ENCODE peak calls at places on chromosomes 3 and 15, in eight cellular contexts. B is endodermal cell; Z is CD8-positive, alpha-beta memory T cell; D is ovary; I is uterus; S is cardiac muscle cell; T is right cardiac atrium; P is upper lobe of right lung. J is an unnamed sample.

GRCh38 chr15:41918506-41919126 is 24.8 kb upstream of the SPTBN5 start:
- DNase-seq in I (no peak), P (peak; percentile 37), T (no peak), D (no peak), B (no peak), S (no peak), Z (no peak), J (peak; percentile 54)

GRCh38 chr15:38843736-38844590 is 279.3 kb upstream of the RASGRP1 start:
- DNase-seq in T (no peak), S (no peak), I (no peak), B (no peak), D (no peak), Z (no peak), P (no peak), J (no peak)

GRCh38 chr3:14820156-14820555 is 1.4 kb downstream of the FGD5 start:
- DNase-seq in P (no peak), T (no peak), I (no peak), Z (no peak), B (no peak), D (no peak), S (no peak), J (no peak)

GRCh38 chr15:66024998-66025397 is 155.7 kb downstream of the RAB11A start:
- DNase-seq in D (no peak), I (no peak), S (no peak), P (no peak), Z (no peak), B (no peak), T (no peak), J (peak; percentile 20)

GRCh38 chr3:177567833-177568232 is 370.6 kb upstream of the TBL1XR1 start:
- DNase-seq in S (no peak), Z (no peak), D (no peak), T (no peak), P (no peak), B (no peak), I (no peak), J (no peak)

GRCh38 chr3:108501538-108501937 is 8.9 kb downstream of the MYH15 start:
- DNase-seq in S (no peak), D (no peak), T (no peak), I (no peak), P (no peak), B (no peak), Z (no peak), J (no peak)

GRCh38 chr15:81163961-81164800 is 30.1 kb downstream of the CFAP161 start:
- DNase-seq in P (no peak), S (no peak), T (no peak), Z (no peak), I (no peak), D (no peak), B (no peak), J (no peak)

GRCh38 chr3:42336103-42336502 is 70.1 kb upstream of the CCK start:
- DNase-seq in I (no peak), T (no peak), P (no peak), B (no peak), D (no peak), S (no peak), Z (no peak), J (no peak)

GRCh38 chr3:14166877-14167605 is 11.4 kb downstream of the XPC start:
- DNase-seq in B (no peak), Z (no peak), D (no peak), T (no peak), P (no peak), I (no peak), S (no peak), J (no peak)

GRCh38 chr15:79863886-79864285 is 32.9 kb downstream of the MTHFS start:
- DNase-seq in Z (no peak), D (no peak), S (no peak), I (no peak), P (no peak), T (no peak), B (no peak), J (no peak)

GRCh38 chr3:144018776-144019175 is 47.2 kb downstream of the DIPK2A start:
- DNase-seq in T (no peak), Z (no peak), D (no peak), B (no peak), S (no peak), I (no peak), P (no peak), J (no peak)

GRCh38 chr15:83061680-83062079 is 5.4 kb downstream of the BTBD1 start:
- DNase-seq in P (no peak), D (no peak), I (no peak), T (no peak), B (no peak), S (no peak), Z (no peak), J (no peak)

GRCh38 chr15:69908518-69909420 is 188.9 kb downstream of the TLE3 start:
- DNase-seq in Z (no peak), S (no peak), T (no peak), I (no peak), P (no peak), D (no peak), B (no peak), J (no peak)

GRCh38 chr15:31331389-31331788 is 4.8 kb downstream of the KLF13 start:
- DNase-seq in B (no peak), Z (no peak), P (peak; percentile 64), D (no peak), S (no peak), I (no peak), T (no peak), J (peak; percentile 74)
- H3K4me1 ChIP-seq in B (no peaks in the 10 kb centered on the region), Z (peaks cover 73% of the 10 kb centered on the region), P (peaks cover 65% of the 10 kb centered on the region), D (peaks cover 26% of the 10 kb centered on the region), S (peaks cover 20% of the 10 kb centered on the region), I (no peaks in the 10 kb centered on the region), T (peaks cover 37% of the 10 kb centered on the region), J (peaks cover 68% of the 10 kb centered on the region)

DNA sequence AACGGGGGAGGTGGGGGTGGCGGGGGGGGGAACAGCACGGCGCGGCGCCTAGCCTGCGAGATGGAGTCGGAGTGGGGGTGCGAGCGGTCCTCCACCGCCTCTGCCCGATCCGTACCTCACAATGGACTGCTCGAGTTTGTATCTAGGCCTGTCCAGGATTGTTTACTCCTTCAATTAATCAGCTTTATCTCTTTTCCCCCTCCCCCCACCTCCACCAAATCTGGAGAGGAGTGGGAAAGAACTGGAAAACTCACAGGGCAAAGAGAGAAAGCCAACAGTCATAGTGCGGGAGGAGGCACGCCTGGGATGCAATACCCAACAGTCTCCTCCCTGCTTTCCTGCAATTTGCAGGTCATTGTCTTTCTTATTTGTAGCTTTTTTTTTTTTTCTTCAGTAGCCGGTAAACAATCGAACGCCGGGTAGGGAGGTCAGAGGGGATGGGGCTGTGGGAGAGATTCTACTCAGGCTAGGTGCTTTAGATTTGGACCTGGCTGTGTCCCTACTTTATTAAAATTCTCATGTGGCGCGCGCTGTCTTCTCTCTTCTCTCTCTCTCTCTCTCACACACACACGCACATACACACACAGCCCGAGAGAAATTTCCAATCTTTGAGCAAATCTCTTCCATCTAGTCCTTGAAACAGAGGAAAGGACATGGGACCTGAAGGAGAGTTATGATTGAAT is 6.9 kb upstream of the MEIS2 start:
- DNase-seq in D (no peak), B (peak; percentile 82), I (peak; percentile 51), Z (no peak), P (no peak), T (no peak), S (no peak), J (no peak)
- H3K27me3 ChIP-seq in D (no peaks in the 10 kb centered on the region), B (peaks cover 89% of the 10 kb centered on the region), I (no peaks in the 10 kb centered on the region), Z (peaks cover 65% of the 10 kb centered on the region), P (peaks cover 67% of the 10 kb centered on the region), T (no peaks in the 10 kb centered on the region), S (no peaks in the 10 kb centered on the region), J (peaks cover 16% of the 10 kb centered on the region)

GRCh38 chr3:123060054-123060453 is 6.8 kb upstream of the PDIA5 start:
- DNase-seq in D (no peak), Z (no peak), S (no peak), T (no peak), P (no peak), I (no peak), B (no peak), J (no peak)
- H3K4me1 ChIP-seq in D (peaks cover 1% of the 10 kb centered on the region), Z (no peaks in the 10 kb centered on the region), S (no peaks in the 10 kb centered on the region), T (no peaks in the 10 kb centered on the region), P (no peaks in the 10 kb centered on the region), I (no peaks in the 10 kb centered on the region), B (no peaks in the 10 kb centered on the region), J (no peaks in the 10 kb centered on the region)

GRCh38 chr3:120907659-120908029 is 361 bp upstream of the STXBP5L start:
- DNase-seq in I (no peak), T (no peak), P (no peak), D (no peak), S (no peak), B (no peak), Z (no peak), J (no peak)

GRCh38 chr3:120908030-120908802 is at the start of gene STXBP5L:
- DNase-seq in Z (peak; percentile 4), I (peak; percentile 76), P (peak; percentile 86), S (peak; percentile 96), B (peak; percentile 99), D (peak; percentile 96), T (peak; percentile 74), J (peak; percentile 81)

GRCh38 chr3:120908803-120909601 is 997 bp downstream of the STXBP5L start:
- DNase-seq in T (no peak), I (no peak), Z (no peak), B (no peak), D (peak; percentile 70), P (no peak), S (no peak), J (no peak)

GRCh38 chr3:120909602-120909878 is 1.5 kb downstream of the STXBP5L start:
- DNase-seq in T (no peak), P (no peak), S (peak; percentile 2), B (peak; percentile 57), I (no peak), D (no peak), Z (no peak), J (no peak)
- H3K27me3 ChIP-seq in T (peaks cover 6% of the 10 kb centered on the region), P (peaks cover 59% of the 10 kb centered on the region), S (peaks cover 15% of the 10 kb centered on the region), B (peaks cover 39% of the 10 kb centered on the region), I (no peaks in the 10 kb centered on the region), D (no peaks in the 10 kb centered on the region), Z (peaks cover 19% of the 10 kb centered on the region), J (peaks cover 84% of the 10 kb centered on the region)

GRCh38 chr3:136949708-136950107 is 8.1 kb upstream of the IL20RB start:
- DNase-seq in I (no peak), D (no peak), Z (no peak), T (no peak), B (no peak), P (no peak), S (no peak), J (no peak)

GRCh38 chr3:136954980-136955780 is 2.6 kb upstream of the IL20RB start:
- DNase-seq in Z (no peak), I (no peak), T (no peak), D (no peak), S (no peak), B (no peak), P (no peak), J (no peak)

GRCh38 chr3:136950583-136950982 is 7.2 kb upstream of the IL20RB start:
- DNase-seq in I (no peak), P (no peak), T (no peak), B (no peak), D (no peak), Z (no peak), S (no peak), J (no peak)

GRCh38 chr3:136954246-136954645 is 3.5 kb upstream of the IL20RB start:
- DNase-seq in I (no peak), B (no peak), T (no peak), Z (no peak), S (no peak), D (no peak), P (no peak), J (no peak)

GRCh38 chr3:136952292-136952691 is 5.5 kb upstream of the IL20RB start:
- DNase-seq in P (no peak), Z (no peak), I (no peak), D (no peak), B (no peak), T (no peak), S (no peak), J (no peak)
- H3K4me1 ChIP-seq in P (peaks cover 27% of the 10 kb centered on the region), Z (peaks cover 3% of the 10 kb centered on the region), I (no peaks in the 10 kb centered on the region), D (peaks cover 1% of the 10 kb centered on the region), B (peaks cover 4% of the 10 kb centered on the region), T (peaks cover 2% of the 10 kb centered on the region), S (no peaks in the 10 kb centered on the region), J (peaks cover 5% of the 10 kb centered on the region)

J was measured in spleen.